ENCODE peak calls at places on chromosomes 3 and 15, in four cellular contexts. K is Caki2; N is naive thymus-derived CD4-positive, alpha-beta T cell; H is GM12864. W is an unnamed sample.

GRCh38 chr3:65936908-65937638 is 101.6 kb downstream of the MAGI1 start:
- DNase-seq in K (no peak), N (no peak), H (no peak), W (peak)

GRCh38 chr3:113147608-113148306 is 63.6 kb upstream of the BOC start:
- DNase-seq in K (no peak), N (no peak), H (no peak), W (no peak)

GRCh38 chr15:25933456-25934158 is 70.5 kb upstream of the ATP10A start:
- DNase-seq in K (peak), N (peak), H (peak), W (peak)

GRCh38 chr3:73625124-73625665 is 454 bp upstream of the PDZRN3 start:
- DNase-seq in K (peak), N (no peak), H (no peak), W (no peak)

GRCh38 chr3:185439745-185440466 is 58.9 kb downstream of the TMEM41A start:
- DNase-seq in K (no peak), N (no peak), H (no peak), W (no peak)

GRCh38 chr3:61452536-61452991 is 108.8 kb upstream of the PTPRG start:
- DNase-seq in K (no peak), N (no peak), H (no peak), W (no peak)

GRCh38 chr3:1346386-1346785 is 253.6 kb downstream of the CNTN6 start:
- DNase-seq in K (no peak), N (no peak), H (no peak), W (no peak)

GRCh38 chr3:104360038-104360437 is 1006.7 kb upstream of the ALCAM start:
- DNase-seq in K (no peak), N (no peak), H (no peak), W (no peak)

GRCh38 chr3:126134219-126134975 is 46.0 kb downstream of the ALDH1L1 start:
- DNase-seq in K (peak), N (peak), H (no peak), W (peak)